ENCODE peak calls at places on chromosome 13, in eight cellular contexts. A is left lung, H is tibial artery, C is transverse colon, R is Peyer's patch, F is body of pancreas, G is sigmoid colon, T is neural progenitor cell. B is an unnamed sample.

GRCh38 chr13:44692173-44692713 is 116.1 kb upstream of the TSC22D1 start:
- DNase-seq in R (no peak), G (no peak), T (no peak), A (no peak), F (no peak), C (no peak), H (no peak), B (no peak)

GRCh38 chr13:80379245-80379644 is 38.3 kb upstream of the SPRY2 start:
- DNase-seq in F (no peak), T (no peak), G (no peak), H (no peak), R (no peak), A (no peak), C (no peak), B (no peak)

GRCh38 chr13:46297338-46297737 is 85.6 kb downstream of the LRRC63 start:
- DNase-seq in G (no peak), R (no peak), H (no peak), A (no peak), F (no peak), T (no peak), C (no peak), B (no peak)

GRCh38 chr13:97539651-97540230 is 105.8 kb downstream of the RAP2A start:
- DNase-seq in F (no peak), H (no peak), R (no peak), A (no peak), G (no peak), T (no peak), C (no peak), B (no peak)

GRCh38 chr13:20482275-20482761 is 43.3 kb downstream of the CRYL1 start:
- DNase-seq in A (no peak), R (no peak), F (no peak), C (no peak), T (no peak), H (no peak), G (no peak), B (no peak)

GRCh38 chr13:98466634-98467236 is 110.2 kb downstream of the STK24 start:
- DNase-seq in H (peak; percentile 69), G (peak; percentile 78), R (no peak), A (no peak), F (peak; percentile 49), T (peak; percentile 68), C (peak; percentile 59), B (no peak)

GRCh38 chr13:79227418-79227817 is 178.6 kb downstream of the RBM26 start:
- DNase-seq in C (no peak), R (no peak), A (no peak), H (no peak), G (no peak), F (no peak), T (no peak), B (no peak)

GRCh38 chr13:113971471-113972231 is 2.2 kb downstream of the C13orf46 start:
- DNase-seq in H (peak; percentile 55), G (peak; percentile 61), F (no peak), T (no peak), C (no peak), A (peak; percentile 25), R (peak; percentile 41), B (peak; percentile 73)

GRCh38 chr13:44437356-44438233 is 64.0 kb downstream of the SERP2 start:
- DNase-seq in C (no peak), F (no peak), A (no peak), R (no peak), H (no peak), G (no peak), T (peak; percentile 47), B (no peak)

GRCh38 chr13:24097064-24097463 is 63.5 kb upstream of the SPATA13 start:
- DNase-seq in R (no peak), A (no peak), H (no peak), T (no peak), F (no peak), G (no peak), C (no peak), B (no peak)

GRCh38 chr13:34435338-34435737 is 506.7 kb upstream of the NBEA start:
- DNase-seq in H (no peak), G (no peak), T (no peak), F (no peak), A (no peak), R (no peak), C (no peak), B (no peak)

GRCh38 chr13:109156181-109156935 is 526.9 kb downstream of the MYO16 start:
- DNase-seq in R (no peak), G (no peak), A (no peak), H (peak; percentile 70), C (no peak), T (no peak), F (no peak), B (no peak)

GRCh38 chr13:71242191-71242590 is 624.8 kb downstream of the DACH1 start:
- DNase-seq in R (no peak), C (no peak), G (no peak), A (no peak), T (peak; percentile 85), H (no peak), F (no peak), B (no peak)

GRCh38 chr13:71244181-71244580 is 622.8 kb downstream of the DACH1 start:
- DNase-seq in C (no peak), H (no peak), G (no peak), F (no peak), T (no peak), A (no peak), R (no peak), B (no peak)

GRCh38 chr13:71237332-71237731 is 629.7 kb downstream of the DACH1 start:
- DNase-seq in F (no peak), T (no peak), A (no peak), G (no peak), C (no peak), R (no peak), H (no peak), B (no peak)

DNA sequence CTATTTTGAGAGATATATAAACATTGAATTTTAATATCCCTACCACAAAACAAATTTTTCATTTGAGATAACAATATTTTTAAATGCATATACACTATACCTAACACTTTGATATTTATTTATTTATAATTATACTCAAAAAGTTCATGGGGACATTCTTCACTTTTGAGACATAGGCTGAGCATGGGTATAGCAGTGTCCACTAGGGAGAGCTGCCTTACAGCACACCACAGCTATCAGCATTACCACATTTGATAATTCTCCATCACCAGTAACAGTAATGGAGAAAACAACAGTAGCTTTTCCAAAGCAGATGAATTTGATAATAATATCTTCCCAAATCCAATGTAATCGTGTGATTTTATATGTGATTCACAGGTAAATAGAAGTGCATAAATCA is 626.1 kb downstream of the DACH1 start:
- DNase-seq in A (no peak), F (no peak), C (no peak), G (no peak), R (no peak), H (no peak), T (peak; percentile 41), B (no peak)
- TF ChIP-seq CTCF in A (peak; percentile 34), F (peak; percentile 37), C (peak; percentile 26), G (no peak), R (peak; percentile 13), H (no peak), T (peak; percentile 68), B (no peak)

DNA sequence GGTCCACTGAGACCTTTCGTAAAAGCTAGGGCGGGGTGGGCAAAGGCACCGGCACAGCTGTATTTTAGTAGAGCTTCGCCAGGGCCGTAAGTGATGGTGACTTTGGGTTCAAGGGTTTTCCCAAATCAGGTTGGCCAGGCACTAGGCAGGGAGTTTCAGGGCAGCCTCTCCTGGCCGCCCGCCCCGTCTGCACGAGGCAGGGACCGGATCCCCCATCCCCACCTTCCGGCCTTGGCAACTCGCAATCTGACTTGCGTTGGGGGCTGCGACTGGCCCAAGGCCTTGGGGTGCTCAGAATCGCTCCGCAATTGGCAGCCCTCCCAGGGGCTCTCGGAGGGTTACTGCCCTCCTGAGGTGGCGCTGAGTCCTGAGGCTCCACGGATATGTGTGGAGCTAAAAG is 4.1 kb upstream of the ZIC5 start:
- DNase-seq in G (no peak), H (no peak), A (no peak), F (no peak), T (peak; percentile 20), C (no peak), R (no peak), B (no peak)
- H3K27me3 ChIP-seq in G (peaks cover 90% of the 10 kb centered on the region), H (peaks cover 21% of the 10 kb centered on the region), A (peaks cover 100% of the 10 kb centered on the region), F (peaks cover 7% of the 10 kb centered on the region), T (peaks cover 68% of the 10 kb centered on the region), C (peaks cover 100% of the 10 kb centered on the region), R (peaks cover 3% of the 10 kb centered on the region), B (peaks cover 100% of the 10 kb centered on the region)

GRCh38 chr13:33110713-33111413 is 94.6 kb downstream of the KL start:
- DNase-seq in G (no peak), R (peak; percentile 59), T (no peak), H (peak; percentile 87), C (no peak), F (no peak), A (no peak), B (no peak)

GRCh38 chr13:33109801-33110200 is 93.6 kb downstream of the KL start:
- DNase-seq in T (peak; percentile 31), F (no peak), A (no peak), H (no peak), G (no peak), C (no peak), R (no peak), B (no peak)

GRCh38 chr13:33109319-33109718 is 93.1 kb downstream of the KL start:
- DNase-seq in H (no peak), G (no peak), F (no peak), R (no peak), T (no peak), A (no peak), C (no peak), B (no peak)

GRCh38 chr13:33111414-33112110 is 95.3 kb downstream of the KL start:
- DNase-seq in F (no peak), C (peak; percentile 45), R (no peak), G (peak; percentile 74), A (no peak), T (no peak), H (no peak), B (no peak)

GRCh38 chr13:33110386-33110712 is 94.1 kb downstream of the KL start:
- DNase-seq in G (no peak), F (no peak), A (no peak), C (no peak), R (no peak), T (no peak), H (no peak), B (no peak)
- H3K36me3 ChIP-seq in G (peaks cover 72% of the 10 kb centered on the region), F (peaks cover 9% of the 10 kb centered on the region), A (peaks cover 82% of the 10 kb centered on the region), C (peaks cover 20% of the 10 kb centered on the region), R (peaks cover 40% of the 10 kb centered on the region), T (no peaks in the 10 kb centered on the region), H (peaks cover 46% of the 10 kb centered on the region), B (no peaks in the 10 kb centered on the region)

DNA sequence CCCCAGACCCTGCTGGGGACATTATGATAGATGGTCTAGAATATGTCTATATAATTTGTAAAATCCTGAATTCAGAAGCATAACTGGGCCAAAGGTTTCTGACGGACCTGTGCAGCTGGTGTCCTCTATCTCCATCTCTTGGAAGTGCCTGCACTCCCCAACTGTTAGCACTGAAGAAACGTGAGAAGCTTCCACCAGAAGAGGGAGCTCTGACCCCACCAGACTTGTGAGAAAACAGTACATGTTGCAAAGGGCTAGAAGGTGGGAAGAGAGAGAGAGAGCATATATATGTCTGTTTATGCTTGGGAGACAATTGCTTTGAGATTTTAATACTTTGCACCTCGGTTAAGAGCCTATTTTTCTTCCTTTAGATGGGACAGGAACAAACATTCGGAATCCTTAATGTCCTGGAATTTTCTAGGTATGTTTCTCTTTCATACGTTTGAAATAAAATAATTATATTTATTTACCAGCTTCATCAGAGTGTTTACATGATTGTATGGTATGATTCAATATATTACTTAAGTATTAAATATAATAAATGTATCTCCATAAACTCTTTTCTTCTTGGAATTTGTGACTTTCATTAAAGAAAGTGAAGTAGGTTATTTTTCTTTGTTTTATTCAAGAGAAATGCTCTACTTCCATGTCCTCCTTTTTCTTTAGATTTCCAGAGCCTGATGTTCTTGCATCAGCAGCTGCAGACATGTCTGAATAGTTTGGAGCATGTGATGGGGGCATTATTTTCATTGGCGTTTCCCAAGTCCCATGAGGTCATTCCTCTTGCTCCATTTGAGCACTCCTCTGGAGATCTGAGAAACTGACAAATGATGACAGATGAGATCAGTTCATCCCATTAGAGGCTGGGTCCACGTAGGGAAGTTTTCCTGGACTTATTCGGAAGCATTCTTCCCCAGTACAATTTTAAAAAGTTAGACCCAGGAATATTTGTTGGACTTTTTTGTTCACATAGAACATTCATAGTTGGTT is 203.0 kb downstream of the ATP8A2 start:
- DNase-seq in R (peak; percentile 82), F (peak; percentile 83), T (peak; percentile 92), G (peak; percentile 79), H (peak; percentile 73), A (peak; percentile 53), C (peak; percentile 79), B (no peak)
- TF ChIP-seq CTCF in R (peak; percentile 62), F (peak; percentile 89), T (peak; percentile 99), G (peak; percentile 66), H (peak; percentile 73), A (peak; percentile 69), C (peak; percentile 74), B (peak; percentile 50)